ENCODE peak calls at places on chromosomes 4 and X, in six cellular contexts. S is transverse colon, P is RPMI8226, Y is thoracic aorta, G is progenitor cell of endocrine pancreas, I is lung. C is an unnamed sample.

GRCh38 chr4:163976588-163976987 is 482.1 kb downstream of the TMA16 start:
- DNase-seq in Y (no peak), I (no peak), S (no peak), G (no peak), P (no peak), C (no peak)

GRCh38 chrX:41024755-41025154 is 60.5 kb upstream of the USP9X start:
- DNase-seq in S (no peak), Y (no peak), P (no peak), I (no peak), G (no peak), C (no peak)

GRCh38 chr4:119268466-119268865 is 53.5 kb downstream of the FABP2 start:
- DNase-seq in S (no peak), Y (no peak), P (no peak), G (no peak), I (no peak), C (no peak)

GRCh38 chr4:142231787-142232186 is 595.4 kb downstream of the IL15 start:
- DNase-seq in P (no peak), Y (no peak), G (no peak), I (no peak), S (no peak), C (no peak)

GRCh38 chrX:151828434-151829080 is 84.1 kb upstream of the MAGEA4 start:
- DNase-seq in G (no peak), P (no peak), Y (no peak), S (no peak), I (no peak), C (no peak)

GRCh38 chrX:46374371-46374770 is 170.8 kb downstream of the ZNF674 start:
- DNase-seq in G (no peak), Y (no peak), S (no peak), I (no peak), P (no peak), C (no peak)

GRCh38 chr4:3780347-3781171 is 14.4 kb downstream of the ADRA2C start:
- DNase-seq in S (no peak), Y (no peak), P (no peak), G (no peak), I (no peak), C (no peak)

GRCh38 chr4:608236-608635 is 17.1 kb upstream of the PDE6B start:
- DNase-seq in G (no peak), P (no peak), S (no peak), Y (no peak), I (no peak), C (no peak)

GRCh38 chr4:5165419-5166369 is 114.4 kb downstream of the STK32B start:
- DNase-seq in G (no peak), I (peak), P (no peak), Y (no peak), S (no peak), C (peak)

GRCh38 chrX:3345281-3346081 is 971 bp downstream of the MXRA5 start:
- DNase-seq in G (peak), P (no peak), I (no peak), Y (no peak), S (no peak), C (peak)

GRCh38 chr4:21953653-21954052 is 5.1 kb upstream of the KCNIP4 start:
- DNase-seq in P (no peak), G (no peak), S (no peak), Y (no peak), I (no peak), C (no peak)

GRCh38 chrX:40174594-40175415 is 77.0 kb upstream of the BCOR start:
- DNase-seq in Y (no peak), G (no peak), S (peak), I (no peak), P (peak), C (no peak)

GRCh38 chr4:7381221-7381889 is 53.4 kb downstream of the PSAPL1 start:
- DNase-seq in Y (no peak), P (no peak), I (no peak), S (no peak), G (no peak), C (peak)

GRCh38 chr4:122798101-122798500 is 28.5 kb upstream of the FGF2 start:
- DNase-seq in I (no peak), Y (no peak), G (no peak), S (no peak), P (peak), C (peak)

GRCh38 chr4:66658809-66659208 is 886.5 kb downstream of the CENPC start:
- DNase-seq in G (no peak), Y (no peak), S (no peak), P (no peak), I (no peak), C (no peak)